ENCODE peak calls at places on chromosome 19, in four cellular contexts. Q is heart right ventricle, Y is heart left ventricle, J is ascending aorta. H is an unnamed sample.
A peak's percentile ranks its signal among the peaks of the same experiment; 100 is the strongest.

GRCh38 chr19:43618921-43619261 is 538 bp downstream of the ZNF428 start:
- DNase-seq in Q (no peak), Y (no peak), J (no peak), H (no peak)

GRCh38 chr19:6925801-6926751 is 38.7 kb downstream of the ADGRE1 start:
- DNase-seq in Q (no peak), Y (no peak), J (no peak), H (no peak)

GRCh38 chr19:1177322-1178114 is 3.5 kb upstream of the SBNO2 start:
- DNase-seq in Q (no peak), Y (no peak), J (peak; percentile 85), H (no peak)

GRCh38 chr19:1252221-1252817 is 3.9 kb downstream of the MIDN start:
- DNase-seq in Q (peak; percentile 91), Y (peak; percentile 92), J (peak; percentile 97), H (peak; percentile 94)

GRCh38 chr19:1270168-1270853 is 1.2 kb downstream of the CIRBP start:
- DNase-seq in Q (no peak), Y (no peak), J (no peak), H (peak; percentile 64)

GRCh38 chr19:11481777-11482383 is 1.0 kb upstream of the ELAVL3 start:
- DNase-seq in Q (peak; percentile 54), Y (peak; percentile 70), J (peak; percentile 79), H (peak; percentile 63)

GRCh38 chr19:17821190-17821589 is at the start of gene INSL3:
- DNase-seq in Q (no peak), Y (no peak), J (no peak), H (no peak)

GRCh38 chr19:48873476-48874308 is 1.5 kb downstream of the PPP1R15A start:
- DNase-seq in Q (no peak), Y (no peak), J (no peak), H (no peak)

GRCh38 chr19:35229601-35230000 is 1.1 kb upstream of the FAM187B start:
- DNase-seq in Q (no peak), Y (no peak), J (no peak), H (no peak)

GRCh38 chr19:21314676-21315075 is 14.5 kb downstream of the ZNF708 start:
- DNase-seq in Q (no peak), Y (no peak), J (no peak), H (no peak)

GRCh38 chr19:49161987-49162386 is 4.4 kb downstream of the TRPM4 start:
- DNase-seq in Q (no peak), Y (no peak), J (no peak), H (no peak)

GRCh38 chr19:48858984-48859710 is 9.3 kb downstream of the PLEKHA4 start:
- DNase-seq in Q (no peak), Y (peak; percentile 54), J (no peak), H (peak; percentile 71)

GRCh38 chr19:1214862-1215731 is 9.5 kb downstream of the STK11 start:
- DNase-seq in Q (peak; percentile 74), Y (peak; percentile 74), J (peak; percentile 92), H (peak; percentile 80)

GRCh38 chr19:16878181-16878965 is 10.4 kb upstream of the F2RL3 start:
- DNase-seq in Q (no peak), Y (no peak), J (no peak), H (no peak)

GRCh38 chr19:46298477-46299003 is 1.7 kb downstream of the HIF3A start:
- DNase-seq in Q (no peak), Y (no peak), J (no peak), H (no peak)

GRCh38 chr19:7381073-7381390 is 32.3 kb downstream of the ARHGEF18 start:
- DNase-seq in Q (no peak), Y (no peak), J (no peak), H (no peak)

GRCh38 chr19:45162464-45163143 is 1.8 kb upstream of the NKPD1 start:
- DNase-seq in Q (no peak), Y (no peak), J (no peak), H (no peak)

GRCh38 chr19:53813996-53814395 is 10.1 kb downstream of the NLRP12 start:
- DNase-seq in Q (no peak), Y (no peak), J (no peak), H (no peak)

GRCh38 chr19:4049432-4049831 is 17.3 kb downstream of the ZBTB7A start:
- DNase-seq in Q (peak; percentile 60), Y (peak; percentile 57), J (no peak), H (no peak)

GRCh38 chr19:29564574-29565005 is 38.8 kb downstream of the VSTM2B start:
- DNase-seq in Q (no peak), Y (no peak), J (no peak), H (peak; percentile 24)

GRCh38 chr19:53463263-53463662 is 4.3 kb upstream of the ZNF813 start:
- DNase-seq in Q (peak; percentile 64), Y (peak; percentile 62), J (peak; percentile 63), H (peak; percentile 17)

GRCh38 chr19:11069451-11070009 is 19.7 kb upstream of the LDLR start:
- DNase-seq in Q (no peak), Y (no peak), J (no peak), H (no peak)

GRCh38 chr19:30026933-30027332 is 84.9 kb downstream of the URI1 start:
- DNase-seq in Q (no peak), Y (no peak), J (no peak), H (no peak)

GRCh38 chr19:58519087-58519354 is 589 bp downstream of the ZBTB45 start:
- DNase-seq in Q (peak; percentile 68), Y (peak; percentile 66), J (peak; percentile 78), H (peak; percentile 66)

GRCh38 chr19:15529774-15530372 is 21.5 kb downstream of the CYP4F22 start:
- DNase-seq in Q (no peak), Y (no peak), J (no peak), H (no peak)

GRCh38 chr19:54364775-54365257 is at the start of gene LAIR1:
- DNase-seq in Q (no peak), Y (peak; percentile 23), J (peak; percentile 73), H (no peak)

GRCh38 chr19:35845215-35846037 is 6.9 kb downstream of the NPHS1 start:
- DNase-seq in Q (no peak), Y (no peak), J (no peak), H (peak; percentile 71)

GRCh38 chr19:1183543-1184172 is 9.6 kb upstream of the SBNO2 start:
- DNase-seq in Q (no peak), Y (no peak), J (no peak), H (peak; percentile 54)

GRCh38 chr19:1247747-1248453 is 483 bp upstream of the MIDN start:
- DNase-seq in Q (peak; percentile 86), Y (peak; percentile 87), J (peak; percentile 92), H (peak; percentile 82)

GRCh38 chr19:22603518-22604440 is 30.3 kb upstream of the ZNF492 start:
- DNase-seq in Q (no peak), Y (no peak), J (peak; percentile 45), H (no peak)

DNA sequence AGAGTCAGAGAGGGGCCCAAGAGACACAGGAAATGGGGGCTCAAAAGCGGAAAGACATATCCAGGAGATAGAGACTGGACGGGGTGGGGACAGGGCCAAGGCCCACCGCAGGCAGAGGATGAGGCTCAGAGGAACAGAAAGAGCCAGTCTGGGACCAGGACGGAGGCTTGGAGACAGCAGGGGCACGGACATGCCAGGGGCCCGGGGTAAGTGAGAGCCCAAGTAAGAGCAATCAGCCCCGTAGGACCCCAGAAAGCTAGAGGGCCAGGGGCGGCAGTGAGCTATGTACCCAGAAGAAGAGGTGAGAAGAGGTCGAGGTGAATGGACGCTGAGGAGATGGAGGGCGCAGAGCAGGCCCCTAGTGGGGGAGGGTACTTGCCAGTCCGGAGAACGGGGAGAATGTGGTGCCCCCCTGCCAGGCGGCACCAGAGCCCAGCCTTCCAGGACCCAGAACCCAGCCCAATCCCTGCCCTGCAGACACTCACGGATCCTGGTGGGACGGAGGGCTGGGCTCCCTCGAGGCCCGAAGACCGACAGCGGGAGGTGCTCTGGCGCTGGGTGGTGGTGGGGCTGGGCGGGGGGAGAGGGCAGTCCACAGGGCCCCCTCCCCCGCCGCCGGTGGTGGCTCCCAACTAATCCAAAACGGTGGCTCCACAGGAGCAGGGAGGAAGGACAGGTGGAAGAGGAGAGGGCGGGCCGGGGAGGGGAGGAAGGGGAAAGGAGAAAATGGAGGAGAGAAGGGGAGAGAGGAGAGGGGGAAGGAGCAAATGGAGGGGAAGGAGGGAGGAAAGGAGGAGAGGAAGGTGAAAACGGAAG is 1.0 kb downstream of the GRIK5 start:
- DNase-seq in Q (no peak), Y (no peak), J (no peak), H (no peak)
- H3K4me3 ChIP-seq in Q (peak overlapping the region; percentile 42), Y (no peak overlapping the region), J (peak overlapping the region; percentile 74), H (no peak overlapping the region)

GRCh38 chr19:50420808-50421207 is 2.1 kb downstream of the SPIB start:
- DNase-seq in Q (no peak), Y (no peak), J (no peak), H (no peak)
- H3K4me3 ChIP-seq in Q (no peak overlapping the region), Y (no peak overlapping the region), J (no peak overlapping the region), H (no peak overlapping the region)

GRCh38 chr19:9913237-9914000 is 22.9 kb downstream of the OLFM2 start:
- DNase-seq in Q (no peak), Y (peak; percentile 36), J (no peak), H (peak; percentile 36)
- H3K4me3 ChIP-seq in Q (peak overlapping the region; percentile 53), Y (peak overlapping the region; percentile 32), J (peak overlapping the region; percentile 74), H (peak overlapping the region; percentile 15)

GRCh38 chr19:51123381-51124186 is 1.1 kb upstream of the SIGLEC9 start:
- DNase-seq in Q (no peak), Y (no peak), J (no peak), H (no peak)

GRCh38 chr19:51125421-51126075 is 842 bp downstream of the SIGLEC9 start:
- DNase-seq in Q (no peak), Y (no peak), J (peak; percentile 61), H (no peak)

GRCh38 chr19:51127032-51127431 is 2.3 kb downstream of the SIGLEC9 start:
- DNase-seq in Q (no peak), Y (no peak), J (no peak), H (no peak)

GRCh38 chr19:51124216-51124615 is 490 bp upstream of the SIGLEC9 start:
- DNase-seq in Q (no peak), Y (no peak), J (no peak), H (no peak)

GRCh38 chr19:51124729-51125128 is at the start of gene SIGLEC9:
- DNase-seq in Q (peak; percentile 38), Y (peak; percentile 45), J (no peak), H (peak; percentile 79)
- H3K4me3 ChIP-seq in Q (no peak within 1 kb of the TSS), Y (no peak within 1 kb of the TSS), J (peak within 1 kb of the TSS; percentile 15), H (no peak within 1 kb of the TSS)

DNA sequence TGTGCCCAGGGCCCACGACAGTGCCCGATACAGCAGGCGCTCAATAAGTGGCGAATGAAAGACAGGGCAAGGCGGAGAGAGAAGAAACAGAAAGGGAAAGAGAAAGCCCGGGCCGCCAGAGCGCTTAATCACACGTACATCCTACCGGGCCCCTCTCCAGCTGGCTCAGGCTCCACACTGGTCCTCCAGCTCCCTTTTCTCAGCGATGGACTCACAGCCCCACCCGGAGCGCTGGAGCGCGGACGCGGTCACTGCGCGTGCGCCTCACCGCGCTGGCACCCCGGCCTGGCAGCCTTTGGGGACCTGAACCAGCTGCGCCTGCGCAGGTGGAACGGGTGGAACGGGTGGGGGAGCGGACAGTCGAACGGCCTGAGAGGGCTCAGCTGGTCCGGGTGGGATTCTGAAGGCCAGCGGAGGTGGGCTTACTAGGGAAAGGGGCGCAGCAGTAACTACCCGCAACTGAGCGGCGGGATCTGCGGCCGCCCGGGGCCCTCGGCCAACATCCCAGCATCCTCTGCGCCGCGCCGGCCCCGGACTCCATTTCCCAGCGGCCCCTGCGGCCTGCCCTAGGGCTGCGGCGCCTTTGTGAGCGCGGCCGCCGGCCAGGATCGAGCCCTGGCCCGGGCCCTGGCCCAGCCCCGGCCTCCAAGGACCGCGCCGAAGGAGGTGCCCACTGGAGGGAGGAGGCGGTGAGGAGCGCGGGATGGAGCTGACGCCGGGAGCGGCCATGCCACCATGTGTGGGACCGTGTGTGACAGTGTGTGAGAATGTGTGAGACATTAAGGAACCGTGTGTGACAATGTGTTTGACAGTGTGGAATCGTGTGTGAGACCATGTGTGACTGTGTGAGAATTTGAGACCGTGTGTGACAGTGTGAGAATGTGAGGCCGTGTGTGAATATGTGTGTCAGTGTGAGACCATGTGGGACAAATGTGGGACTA is at the start of gene ZNF583:
- DNase-seq in Q (peak; percentile 97), Y (peak; percentile 97), J (peak; percentile 98), H (peak; percentile 99)
- H3K4me3 ChIP-seq in Q (peak within 1 kb of the TSS; percentile 72), Y (peak within 1 kb of the TSS; percentile 51), J (peak within 1 kb of the TSS; percentile 91), H (peak within 1 kb of the TSS; percentile 36)